ENCODE peak calls at places on chromosomes 7 and 10, in seven cellular contexts. One of them, this sample, is unnamed.

GRCh38 chr7:108049962-108050361 is 47.0 kb upstream of the LAMB1 start:
- DNase-seq in GM12892: no peak
- DNase-seq in vagina: no peak
- DNase-seq in suprapubic skin: no peak
- DNase-seq in transverse colon: no peak
- DNase-seq in stomach: no peak
- DNase-seq in HepG2: peak
- DNase-seq in this sample: no peak

GRCh38 chr10:110762849-110763211 is 108.9 kb upstream of the PDCD4 start:
- DNase-seq in suprapubic skin: no peak
- DNase-seq in HepG2: no peak
- DNase-seq in GM12892: no peak
- DNase-seq in transverse colon: no peak
- DNase-seq in stomach: no peak
- DNase-seq in vagina: no peak
- DNase-seq in this sample: no peak

GRCh38 chr10:132292972-132293415 is 14.8 kb downstream of the STK32C start:
- DNase-seq in HepG2: no peak
- DNase-seq in GM12892: no peak
- DNase-seq in transverse colon: peak
- DNase-seq in stomach: no peak
- DNase-seq in vagina: no peak
- DNase-seq in suprapubic skin: no peak
- DNase-seq in this sample: peak

GRCh38 chr7:57198801-57199200 is 66.6 kb upstream of the ZNF479 start:
- DNase-seq in HepG2: no peak
- DNase-seq in transverse colon: no peak
- DNase-seq in GM12892: no peak
- DNase-seq in vagina: peak
- DNase-seq in suprapubic skin: no peak
- DNase-seq in stomach: no peak
- DNase-seq in this sample: no peak

GRCh38 chr7:53426145-53426750 is 390.8 kb downstream of the POM121L12 start:
- DNase-seq in transverse colon: no peak
- DNase-seq in GM12892: no peak
- DNase-seq in suprapubic skin: no peak
- DNase-seq in vagina: no peak
- DNase-seq in stomach: no peak
- DNase-seq in HepG2: no peak
- DNase-seq in this sample: no peak

GRCh38 chr10:51327432-51327831 is 253.1 kb downstream of the PRKG1 start:
- DNase-seq in transverse colon: no peak
- DNase-seq in stomach: no peak
- DNase-seq in vagina: no peak
- DNase-seq in suprapubic skin: no peak
- DNase-seq in HepG2: no peak
- DNase-seq in GM12892: no peak
- DNase-seq in this sample: no peak

GRCh38 chr10:72086466-72087391 is 1.6 kb downstream of the SPOCK2 start:
- DNase-seq in vagina: no peak
- DNase-seq in stomach: no peak
- DNase-seq in GM12892: peak
- DNase-seq in HepG2: peak
- DNase-seq in transverse colon: peak
- DNase-seq in suprapubic skin: peak
- DNase-seq in this sample: no peak

GRCh38 chr7:98090116-98090515 is 16.5 kb upstream of the LMTK2 start:
- DNase-seq in vagina: no peak
- DNase-seq in stomach: no peak
- DNase-seq in transverse colon: no peak
- DNase-seq in HepG2: no peak
- DNase-seq in suprapubic skin: peak
- DNase-seq in GM12892: no peak
- DNase-seq in this sample: no peak

GRCh38 chr7:157406971-157407370 is 70.2 kb downstream of the DNAJB6 start:
- DNase-seq in HepG2: no peak
- DNase-seq in stomach: no peak
- DNase-seq in suprapubic skin: no peak
- DNase-seq in vagina: no peak
- DNase-seq in transverse colon: no peak
- DNase-seq in GM12892: no peak
- DNase-seq in this sample: no peak

GRCh38 chr7:131546126-131546525 is 10.3 kb downstream of the PODXL start:
- DNase-seq in HepG2: peak
- DNase-seq in stomach: peak
- DNase-seq in suprapubic skin: no peak
- DNase-seq in GM12892: no peak
- DNase-seq in vagina: no peak
- DNase-seq in transverse colon: peak
- DNase-seq in this sample: peak

GRCh38 chr10:6204341-6205191 is 1.8 kb downstream of the PFKFB3 start:
- DNase-seq in vagina: no peak
- DNase-seq in suprapubic skin: no peak
- DNase-seq in transverse colon: peak
- DNase-seq in HepG2: no peak
- DNase-seq in stomach: peak
- DNase-seq in GM12892: no peak
- DNase-seq in this sample: peak

GRCh38 chr7:104136981-104137380 is 70.8 kb downstream of the ORC5 start:
- DNase-seq in stomach: no peak
- DNase-seq in transverse colon: no peak
- DNase-seq in GM12892: no peak
- DNase-seq in vagina: no peak
- DNase-seq in suprapubic skin: no peak
- DNase-seq in HepG2: no peak
- DNase-seq in this sample: no peak

GRCh38 chr10:3500408-3500856 is 284.6 kb downstream of the KLF6 start:
- DNase-seq in GM12892: no peak
- DNase-seq in stomach: no peak
- DNase-seq in HepG2: peak
- DNase-seq in transverse colon: peak
- DNase-seq in vagina: no peak
- DNase-seq in suprapubic skin: peak
- DNase-seq in this sample: peak

GRCh38 chr10:6185039-6185716 is 17.6 kb upstream of the PFKFB3 start:
- DNase-seq in HepG2: no peak
- DNase-seq in GM12892: no peak
- DNase-seq in stomach: no peak
- DNase-seq in suprapubic skin: no peak
- DNase-seq in transverse colon: no peak
- DNase-seq in vagina: no peak
- DNase-seq in this sample: peak

GRCh38 chr7:122684504-122684903 is 14.4 kb downstream of the RNF133 start:
- DNase-seq in stomach: no peak
- DNase-seq in HepG2: no peak
- DNase-seq in vagina: no peak
- DNase-seq in suprapubic skin: no peak
- DNase-seq in GM12892: no peak
- DNase-seq in transverse colon: no peak
- DNase-seq in this sample: no peak

GRCh38 chr10:71077143-71077581 is 135.2 kb upstream of the UNC5B start:
- DNase-seq in stomach: peak
- DNase-seq in vagina: peak
- DNase-seq in transverse colon: peak
- DNase-seq in HepG2: no peak
- DNase-seq in suprapubic skin: peak
- DNase-seq in GM12892: no peak
- DNase-seq in this sample: peak

GRCh38 chr10:63252095-63252762 is 119.1 kb downstream of the NRBF2 start:
- DNase-seq in HepG2: peak
- DNase-seq in suprapubic skin: no peak
- DNase-seq in transverse colon: no peak
- DNase-seq in vagina: no peak
- DNase-seq in stomach: no peak
- DNase-seq in GM12892: no peak
- DNase-seq in this sample: no peak

GRCh38 chr10:63253040-63253439 is 119.9 kb downstream of the NRBF2 start:
- DNase-seq in transverse colon: no peak
- DNase-seq in HepG2: no peak
- DNase-seq in GM12892: no peak
- DNase-seq in vagina: no peak
- DNase-seq in stomach: no peak
- DNase-seq in suprapubic skin: no peak
- DNase-seq in this sample: no peak

GRCh38 chr10:63258920-63259678 is 126.0 kb downstream of the NRBF2 start:
- DNase-seq in stomach: no peak
- DNase-seq in GM12892: no peak
- DNase-seq in transverse colon: no peak
- DNase-seq in vagina: no peak
- DNase-seq in suprapubic skin: no peak
- DNase-seq in HepG2: no peak
- DNase-seq in this sample: no peak

GRCh38 chr10:63257784-63258183 is 124.7 kb downstream of the NRBF2 start:
- DNase-seq in vagina: no peak
- DNase-seq in HepG2: no peak
- DNase-seq in GM12892: no peak
- DNase-seq in transverse colon: no peak
- DNase-seq in stomach: no peak
- DNase-seq in suprapubic skin: no peak
- DNase-seq in this sample: no peak

GRCh38 chr10:63256047-63256773 is 123.1 kb downstream of the NRBF2 start:
- DNase-seq in stomach: no peak
- DNase-seq in GM12892: no peak
- DNase-seq in suprapubic skin: no peak
- DNase-seq in transverse colon: no peak
- DNase-seq in HepG2: no peak
- DNase-seq in vagina: no peak
- DNase-seq in this sample: no peak
- TF ChIP-seq POLR2AphosphoS5 in stomach: peak
- TF ChIP-seq POLR2AphosphoS5 in GM12892: no peak
- TF ChIP-seq POLR2AphosphoS5 in suprapubic skin: no peak
- TF ChIP-seq POLR2AphosphoS5 in transverse colon: no peak
- TF ChIP-seq POLR2AphosphoS5 in HepG2: no peak
- TF ChIP-seq POLR2AphosphoS5 in vagina: peak
- TF ChIP-seq POLR2AphosphoS5 in this sample: no peak

DNA sequence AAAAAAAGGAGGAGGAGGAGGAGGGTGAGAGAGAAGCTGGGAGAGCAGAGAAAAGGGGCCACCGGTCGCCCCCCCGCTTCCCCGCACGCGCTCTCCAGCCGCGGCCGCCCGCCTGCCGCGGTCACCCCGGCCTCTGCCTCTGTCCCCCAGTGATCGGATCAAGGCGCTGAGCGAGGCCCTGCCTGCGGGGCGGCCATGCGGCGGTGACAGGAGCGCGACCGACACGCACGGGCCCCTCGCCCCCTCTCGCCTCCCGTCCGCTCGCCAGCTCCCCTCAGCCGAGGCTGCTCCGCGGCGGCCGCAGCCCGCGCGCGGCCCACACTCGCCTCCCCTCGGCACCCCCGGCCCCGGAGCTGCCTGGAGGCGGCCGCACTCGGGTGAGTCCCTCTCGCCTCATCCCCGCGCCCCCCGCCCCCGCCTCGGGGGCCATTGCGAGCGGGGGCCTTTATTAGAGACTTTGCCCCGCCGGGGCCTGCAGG is at the start of gene GTF2I:
- DNase-seq in stomach: peak
- DNase-seq in HepG2: no peak
- DNase-seq in transverse colon: no peak
- DNase-seq in vagina: no peak
- DNase-seq in GM12892: no peak
- DNase-seq in suprapubic skin: no peak
- DNase-seq in this sample: no peak
- TF ChIP-seq POLR2A in stomach: no peak
- TF ChIP-seq POLR2A in HepG2: peak
- TF ChIP-seq POLR2A in transverse colon: no peak
- TF ChIP-seq POLR2A in vagina: peak
- TF ChIP-seq POLR2A in GM12892: no peak
- TF ChIP-seq POLR2A in suprapubic skin: no peak
- TF ChIP-seq POLR2A in this sample: no peak

GRCh38 chr10:94402204-94403033 is at the start of gene TBC1D12:
- DNase-seq in suprapubic skin: peak
- DNase-seq in vagina: peak
- DNase-seq in GM12892: peak
- DNase-seq in HepG2: peak
- DNase-seq in stomach: peak
- DNase-seq in transverse colon: peak
- DNase-seq in this sample: peak

GRCh38 chr10:94405406-94405805 is 3.1 kb downstream of the TBC1D12 start:
- DNase-seq in vagina: no peak
- DNase-seq in HepG2: no peak
- DNase-seq in stomach: no peak
- DNase-seq in suprapubic skin: no peak
- DNase-seq in GM12892: no peak
- DNase-seq in transverse colon: no peak
- DNase-seq in this sample: no peak

GRCh38 chr10:94407668-94408067 is 5.3 kb downstream of the TBC1D12 start:
- DNase-seq in transverse colon: no peak
- DNase-seq in GM12892: no peak
- DNase-seq in suprapubic skin: no peak
- DNase-seq in HepG2: peak
- DNase-seq in vagina: no peak
- DNase-seq in stomach: no peak
- DNase-seq in this sample: no peak

GRCh38 chr10:94403823-94404228 is 1.5 kb downstream of the TBC1D12 start:
- DNase-seq in stomach: no peak
- DNase-seq in suprapubic skin: no peak
- DNase-seq in HepG2: no peak
- DNase-seq in GM12892: no peak
- DNase-seq in transverse colon: no peak
- DNase-seq in vagina: no peak
- DNase-seq in this sample: no peak

DNA sequence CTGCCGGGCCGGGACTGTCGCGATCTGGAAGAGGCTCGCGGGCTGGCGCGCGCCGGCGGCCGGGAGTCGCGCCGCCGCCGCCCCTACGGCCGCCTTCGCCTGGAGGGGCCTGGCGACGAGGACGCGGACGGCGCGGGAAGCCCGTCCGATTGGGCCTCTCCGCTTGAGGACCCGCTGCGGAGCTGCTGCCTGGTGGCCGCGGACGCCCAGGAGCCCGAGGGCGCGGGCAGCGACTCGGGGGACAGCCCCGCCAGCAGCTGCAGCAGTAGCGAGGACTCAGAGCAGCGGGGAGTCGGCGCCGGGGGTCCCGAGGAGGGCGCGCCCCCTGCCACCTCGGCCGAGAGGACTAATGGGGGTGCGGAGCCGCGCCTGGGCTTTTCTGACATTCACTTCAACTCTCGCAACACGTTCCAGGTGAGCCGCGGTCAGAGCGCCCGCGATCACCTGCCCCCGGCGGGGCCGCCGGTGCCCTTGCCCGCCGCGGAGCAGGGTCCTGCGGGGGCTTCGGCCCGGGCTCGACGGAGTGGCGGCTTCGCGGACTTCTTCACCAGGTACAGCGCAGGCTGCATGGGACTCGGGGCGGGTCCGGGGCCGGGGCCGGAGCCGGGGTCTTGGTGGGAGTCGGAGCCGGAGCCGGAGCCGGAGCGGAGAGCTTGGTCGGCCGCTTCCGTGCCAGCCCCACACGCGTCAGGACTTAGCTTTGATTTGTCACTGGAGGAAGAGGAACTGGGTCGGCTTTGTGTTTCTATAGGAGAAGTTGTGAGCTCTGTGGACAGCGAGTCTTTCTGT is 887 bp downstream of the TBC1D12 start:
- DNase-seq in stomach: peak
- DNase-seq in suprapubic skin: no peak
- DNase-seq in vagina: no peak
- DNase-seq in HepG2: peak
- DNase-seq in transverse colon: peak
- DNase-seq in GM12892: peak
- DNase-seq in this sample: peak
- TF ChIP-seq POLR2AphosphoS5 in stomach: no peak
- TF ChIP-seq POLR2AphosphoS5 in suprapubic skin: no peak
- TF ChIP-seq POLR2AphosphoS5 in vagina: no peak
- TF ChIP-seq POLR2AphosphoS5 in HepG2: no peak
- TF ChIP-seq POLR2AphosphoS5 in transverse colon: peak
- TF ChIP-seq POLR2AphosphoS5 in GM12892: no peak
- TF ChIP-seq POLR2AphosphoS5 in this sample: no peak

GRCh38 chr7:22565315-22565811 is 65.4 kb upstream of the STEAP1B start:
- DNase-seq in suprapubic skin: no peak
- DNase-seq in GM12892: no peak
- DNase-seq in stomach: no peak
- DNase-seq in vagina: no peak
- DNase-seq in transverse colon: no peak
- DNase-seq in HepG2: no peak
- DNase-seq in this sample: no peak
- TF ChIP-seq POLR2A in suprapubic skin: no peak
- TF ChIP-seq POLR2A in GM12892: no peak
- TF ChIP-seq POLR2A in stomach: no peak
- TF ChIP-seq POLR2A in vagina: no peak
- TF ChIP-seq POLR2A in transverse colon: no peak
- TF ChIP-seq POLR2A in HepG2: no peak
- TF ChIP-seq POLR2A in this sample: no peak